ENCODE peak calls at places on chromosome 22, in six cellular contexts. One of them, this sample, is unnamed. For H3K36me3, the result is how much of the 10 kb centered on the place peaks cover.

GRCh38 chr22:49305215-49305965 is 522.3 kb downstream of the BRD1 start:
- DNase-seq in mesenchymal stem cell: no peak
- DNase-seq in mesendoderm: peak
- DNase-seq in IMR-90: no peak
- DNase-seq in HCT116: peak
- DNase-seq in SK-N-SH: peak
- DNase-seq in this sample: peak

GRCh38 chr22:36478966-36479365 is 2.5 kb downstream of the TXN2 start:
- DNase-seq in IMR-90: no peak
- DNase-seq in mesenchymal stem cell: no peak
- DNase-seq in SK-N-SH: no peak
- DNase-seq in mesendoderm: no peak
- DNase-seq in HCT116: no peak
- DNase-seq in this sample: no peak

GRCh38 chr22:17598318-17598717 is 30.2 kb downstream of the ATP6V1E1 start:
- DNase-seq in IMR-90: no peak
- DNase-seq in HCT116: no peak
- DNase-seq in mesenchymal stem cell: no peak
- DNase-seq in SK-N-SH: no peak
- DNase-seq in mesendoderm: no peak
- DNase-seq in this sample: no peak

GRCh38 chr22:45317551-45318167 is 7.9 kb downstream of the FAM118A start:
- DNase-seq in HCT116: no peak
- DNase-seq in mesenchymal stem cell: peak
- DNase-seq in SK-N-SH: peak
- DNase-seq in mesendoderm: peak
- DNase-seq in IMR-90: peak
- DNase-seq in this sample: peak

GRCh38 chr22:46087816-46088277 is 62.5 kb upstream of the PPARA start:
- DNase-seq in mesendoderm: peak
- DNase-seq in HCT116: no peak
- DNase-seq in IMR-90: peak
- DNase-seq in SK-N-SH: peak
- DNase-seq in mesenchymal stem cell: peak
- DNase-seq in this sample: peak

GRCh38 chr22:46117206-46118199 is 32.8 kb upstream of the PPARA start:
- DNase-seq in mesendoderm: no peak
- DNase-seq in IMR-90: no peak
- DNase-seq in mesenchymal stem cell: no peak
- DNase-seq in SK-N-SH: no peak
- DNase-seq in HCT116: no peak
- DNase-seq in this sample: no peak

GRCh38 chr22:40368016-40368415 is 2.4 kb upstream of the SGSM3 start:
- DNase-seq in mesenchymal stem cell: no peak
- DNase-seq in mesendoderm: no peak
- DNase-seq in HCT116: no peak
- DNase-seq in SK-N-SH: no peak
- DNase-seq in IMR-90: no peak
- DNase-seq in this sample: no peak

GRCh38 chr22:49713003-49713402 is 114.7 kb downstream of the BRD1 start:
- DNase-seq in SK-N-SH: no peak
- DNase-seq in mesenchymal stem cell: no peak
- DNase-seq in HCT116: no peak
- DNase-seq in IMR-90: no peak
- DNase-seq in mesendoderm: no peak
- DNase-seq in this sample: no peak

GRCh38 chr22:36368359-36368983 is 19.3 kb downstream of the MYH9 start:
- DNase-seq in IMR-90: peak
- DNase-seq in SK-N-SH: peak
- DNase-seq in HCT116: no peak
- DNase-seq in mesendoderm: peak
- DNase-seq in mesenchymal stem cell: peak
- DNase-seq in this sample: peak

GRCh38 chr22:31901388-31902137 is 42.8 kb upstream of the YWHAH start:
- DNase-seq in SK-N-SH: no peak
- DNase-seq in HCT116: no peak
- DNase-seq in mesenchymal stem cell: no peak
- DNase-seq in mesendoderm: peak
- DNase-seq in IMR-90: no peak
- DNase-seq in this sample: no peak

GRCh38 chr22:23698673-23699235 is 7.9 kb downstream of the RGL4 start:
- DNase-seq in mesenchymal stem cell: no peak
- DNase-seq in HCT116: no peak
- DNase-seq in SK-N-SH: no peak
- DNase-seq in IMR-90: peak
- DNase-seq in mesendoderm: no peak
- DNase-seq in this sample: no peak

GRCh38 chr22:33023119-33023827 is 34.9 kb downstream of the SYN3 start:
- DNase-seq in mesendoderm: no peak
- DNase-seq in SK-N-SH: no peak
- DNase-seq in HCT116: no peak
- DNase-seq in mesenchymal stem cell: no peak
- DNase-seq in IMR-90: no peak
- DNase-seq in this sample: no peak

GRCh38 chr22:39448205-39449054 is 8.4 kb upstream of the MGAT3 start:
- DNase-seq in HCT116: no peak
- DNase-seq in mesendoderm: no peak
- DNase-seq in mesenchymal stem cell: no peak
- DNase-seq in SK-N-SH: no peak
- DNase-seq in IMR-90: no peak
- DNase-seq in this sample: no peak

GRCh38 chr22:30485362-30485988 is 13.7 kb upstream of the SEC14L3 start:
- DNase-seq in HCT116: peak
- DNase-seq in IMR-90: peak
- DNase-seq in mesenchymal stem cell: peak
- DNase-seq in SK-N-SH: peak
- DNase-seq in mesendoderm: peak
- DNase-seq in this sample: peak

GRCh38 chr22:39942433-39943213 is 17.6 kb upstream of the TMA7B start:
- DNase-seq in mesendoderm: no peak
- DNase-seq in HCT116: no peak
- DNase-seq in mesenchymal stem cell: no peak
- DNase-seq in IMR-90: no peak
- DNase-seq in SK-N-SH: no peak
- DNase-seq in this sample: no peak

GRCh38 chr22:48689206-48689605 is 1138.5 kb downstream of the BRD1 start:
- DNase-seq in mesendoderm: no peak
- DNase-seq in mesenchymal stem cell: no peak
- DNase-seq in HCT116: no peak
- DNase-seq in SK-N-SH: no peak
- DNase-seq in IMR-90: no peak
- DNase-seq in this sample: no peak

GRCh38 chr22:33496112-33496511 is 424.2 kb downstream of the LARGE1 start:
- DNase-seq in SK-N-SH: no peak
- DNase-seq in IMR-90: no peak
- DNase-seq in HCT116: no peak
- DNase-seq in mesenchymal stem cell: no peak
- DNase-seq in mesendoderm: no peak
- DNase-seq in this sample: no peak

GRCh38 chr22:46499798-46500174 is 37.6 kb downstream of the CELSR1 start:
- DNase-seq in mesendoderm: peak
- DNase-seq in IMR-90: no peak
- DNase-seq in mesenchymal stem cell: no peak
- DNase-seq in HCT116: no peak
- DNase-seq in SK-N-SH: no peak
- DNase-seq in this sample: no peak

DNA sequence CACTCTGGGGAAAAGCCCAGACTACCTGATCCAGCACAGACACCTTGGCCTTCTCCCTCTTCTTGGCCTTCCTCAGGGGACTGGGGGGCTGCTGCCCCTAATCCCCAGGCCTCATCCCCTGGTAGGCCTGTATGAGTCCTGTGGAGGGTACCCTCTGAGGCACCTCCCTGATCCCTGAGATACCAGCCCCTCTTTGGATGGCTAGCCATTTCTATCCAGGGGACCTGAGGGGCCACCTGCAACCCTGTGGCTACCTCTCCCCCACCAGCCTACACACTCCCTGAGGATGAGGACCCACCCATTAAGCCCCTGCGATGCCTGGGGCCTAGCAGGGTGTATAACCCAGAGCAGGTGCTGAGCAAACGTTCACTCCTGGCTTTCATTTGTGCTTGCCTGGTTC is 54.6 kb downstream of the HIRA start:
- DNase-seq in SK-N-SH: no peak
- DNase-seq in mesendoderm: no peak
- DNase-seq in HCT116: no peak
- DNase-seq in IMR-90: no peak
- DNase-seq in mesenchymal stem cell: no peak
- DNase-seq in this sample: no peak
- H3K36me3 ChIP-seq in SK-N-SH: under half
- H3K36me3 ChIP-seq in mesendoderm: under half
- H3K36me3 ChIP-seq in HCT116: under half
- H3K36me3 ChIP-seq in IMR-90: under half
- H3K36me3 ChIP-seq in mesenchymal stem cell: under half
- H3K36me3 ChIP-seq in this sample: under half

DNA sequence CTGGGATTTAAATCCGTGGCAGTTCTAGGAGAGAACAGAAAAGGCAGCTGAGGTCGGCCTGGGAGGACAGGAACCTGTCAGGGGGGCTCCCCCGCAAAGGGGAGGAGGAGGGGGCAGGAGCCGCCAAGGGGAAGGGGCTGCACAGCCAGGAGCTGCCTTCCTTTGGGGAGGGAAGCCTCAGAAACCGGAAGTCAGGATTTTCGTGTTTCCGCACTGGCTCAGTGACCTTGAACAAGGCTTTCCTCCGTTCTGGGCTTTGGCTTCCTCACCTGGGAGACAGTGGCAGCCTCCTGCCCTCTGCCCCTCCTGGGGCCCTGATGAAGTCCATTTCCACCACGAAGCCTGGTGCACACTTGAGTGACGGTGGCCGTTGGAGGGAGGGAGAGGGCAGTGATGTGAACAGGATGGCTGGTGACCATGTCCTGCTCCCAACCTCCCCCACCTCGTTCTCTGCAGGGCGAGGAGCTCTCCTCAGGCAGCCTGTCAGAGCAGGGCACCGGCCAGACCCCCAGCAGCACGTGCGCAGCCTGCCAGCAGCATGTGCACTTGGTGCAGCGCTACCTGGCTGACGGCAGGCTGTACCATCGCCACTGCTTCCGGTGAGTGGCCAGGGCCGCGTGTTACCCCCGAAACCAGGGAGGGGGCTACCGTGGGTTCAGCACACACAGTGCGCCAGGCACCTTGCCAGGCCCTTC is 12.6 kb downstream of the MICALL1 start:
- DNase-seq in IMR-90: no peak
- DNase-seq in HCT116: no peak
- DNase-seq in mesendoderm: no peak
- DNase-seq in SK-N-SH: no peak
- DNase-seq in mesenchymal stem cell: no peak
- DNase-seq in this sample: no peak
- H3K4me2 ChIP-seq in IMR-90: no peak
- H3K4me2 ChIP-seq in HCT116: no peak
- H3K4me2 ChIP-seq in mesendoderm: no peak
- H3K4me2 ChIP-seq in SK-N-SH: no peak
- H3K4me2 ChIP-seq in mesenchymal stem cell: no peak
- H3K4me2 ChIP-seq in this sample: no peak

DNA sequence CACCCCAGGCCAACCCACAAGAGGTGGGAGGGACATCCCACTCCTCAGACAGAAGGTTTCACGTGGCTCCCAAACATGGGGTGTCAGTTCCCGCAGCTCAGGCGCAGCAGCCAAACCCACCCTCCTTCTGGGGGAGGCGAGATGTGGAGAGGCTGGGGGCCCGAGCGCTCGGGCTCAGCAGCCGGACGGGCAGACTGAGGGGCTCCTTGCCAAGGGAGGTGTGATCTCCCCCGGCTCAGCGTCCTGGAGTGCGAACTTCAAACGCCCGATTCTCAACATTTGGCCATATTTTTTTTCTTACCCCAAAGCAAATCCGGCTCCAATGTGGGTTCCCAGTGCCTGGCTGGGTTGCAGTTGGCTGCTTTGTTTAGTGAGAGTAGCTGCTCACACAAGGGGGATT is 477.9 kb downstream of the MN1 start:
- DNase-seq in mesenchymal stem cell: no peak
- DNase-seq in mesendoderm: no peak
- DNase-seq in HCT116: no peak
- DNase-seq in IMR-90: no peak
- DNase-seq in SK-N-SH: no peak
- DNase-seq in this sample: no peak
- H3K36me3 ChIP-seq in mesenchymal stem cell: under half
- H3K36me3 ChIP-seq in mesendoderm: under half
- H3K36me3 ChIP-seq in HCT116: under half
- H3K36me3 ChIP-seq in IMR-90: under half
- H3K36me3 ChIP-seq in SK-N-SH: under half
- H3K36me3 ChIP-seq in this sample: under half

GRCh38 chr22:26650722-26651421 is 6.5 kb upstream of the MIAT start:
- DNase-seq in SK-N-SH: no peak
- DNase-seq in mesenchymal stem cell: no peak
- DNase-seq in IMR-90: no peak
- DNase-seq in mesendoderm: no peak
- DNase-seq in HCT116: no peak
- DNase-seq in this sample: no peak
- H3K4me2 ChIP-seq in SK-N-SH: no peak
- H3K4me2 ChIP-seq in mesenchymal stem cell: no peak
- H3K4me2 ChIP-seq in IMR-90: no peak
- H3K4me2 ChIP-seq in mesendoderm: no peak
- H3K4me2 ChIP-seq in HCT116: no peak
- H3K4me2 ChIP-seq in this sample: no peak

GRCh38 chr22:43168416-43169309 is 17.3 kb downstream of the TSPO start:
- DNase-seq in HCT116: no peak
- DNase-seq in IMR-90: peak
- DNase-seq in mesendoderm: peak
- DNase-seq in SK-N-SH: no peak
- DNase-seq in mesenchymal stem cell: peak
- DNase-seq in this sample: no peak

GRCh38 chr22:43171607-43172006 is 15.3 kb downstream of the TTLL12 start:
- DNase-seq in IMR-90: no peak
- DNase-seq in mesendoderm: no peak
- DNase-seq in mesenchymal stem cell: no peak
- DNase-seq in HCT116: no peak
- DNase-seq in SK-N-SH: no peak
- DNase-seq in this sample: no peak

GRCh38 chr22:43171019-43171491 is 15.9 kb downstream of the TTLL12 start:
- DNase-seq in SK-N-SH: no peak
- DNase-seq in HCT116: no peak
- DNase-seq in mesenchymal stem cell: no peak
- DNase-seq in mesendoderm: no peak
- DNase-seq in IMR-90: no peak
- DNase-seq in this sample: no peak

GRCh38 chr22:43169310-43170130 is 17.4 kb downstream of the TTLL12 start:
- DNase-seq in HCT116: no peak
- DNase-seq in IMR-90: no peak
- DNase-seq in SK-N-SH: no peak
- DNase-seq in mesendoderm: no peak
- DNase-seq in mesenchymal stem cell: no peak
- DNase-seq in this sample: no peak

DNA sequence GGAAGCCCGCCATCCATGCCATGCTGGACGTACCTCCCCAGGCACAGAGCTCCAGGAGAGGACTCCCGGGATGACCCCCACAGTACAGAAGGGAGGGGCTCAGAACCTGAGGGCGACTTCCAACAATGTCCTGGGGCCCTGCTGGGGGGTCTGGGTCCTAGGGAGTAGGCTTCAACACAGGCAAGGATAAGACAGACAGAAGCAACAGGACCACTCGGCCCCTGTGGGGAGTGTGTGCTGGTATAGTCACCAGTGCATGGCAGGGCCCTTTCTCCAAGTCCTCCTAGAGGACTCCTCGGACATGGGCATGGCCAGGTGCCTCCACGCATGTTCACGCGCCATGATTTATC is 16.8 kb downstream of the TTLL12 start:
- DNase-seq in mesendoderm: no peak
- DNase-seq in IMR-90: no peak
- DNase-seq in SK-N-SH: no peak
- DNase-seq in mesenchymal stem cell: no peak
- DNase-seq in HCT116: no peak
- DNase-seq in this sample: no peak
- H3K36me3 ChIP-seq in mesendoderm: under half
- H3K36me3 ChIP-seq in IMR-90: under half
- H3K36me3 ChIP-seq in SK-N-SH: under half
- H3K36me3 ChIP-seq in mesenchymal stem cell: half or more
- H3K36me3 ChIP-seq in HCT116: under half
- H3K36me3 ChIP-seq in this sample: under half